ENCODE peak calls at places on chromosomes 16 and 17, in eight cellular contexts. One of them, this sample, is unnamed.

GRCh38 chr17:45425125-45425983 is 7.3 kb downstream of the ARHGAP27 start:
- DNase-seq in right lobe of liver: peak
- DNase-seq in endodermal cell: peak
- DNase-seq in GM12878: no peak
- DNase-seq in IMR-90: peak
- DNase-seq in DND-41: no peak
- DNase-seq in left ventricle myocardium inferior: peak
- DNase-seq in CD4-positive, alpha-beta T cell: no peak
- DNase-seq in this sample: no peak

GRCh38 chr17:77691216-77692085 is 267.1 kb upstream of the TNRC6C start:
- DNase-seq in right lobe of liver: peak
- DNase-seq in endodermal cell: peak
- DNase-seq in GM12878: no peak
- DNase-seq in IMR-90: no peak
- DNase-seq in DND-41: no peak
- DNase-seq in left ventricle myocardium inferior: no peak
- DNase-seq in CD4-positive, alpha-beta T cell: no peak
- DNase-seq in this sample: no peak

GRCh38 chr17:1006054-1006453 is 9.1 kb downstream of the TIMM22 start:
- DNase-seq in right lobe of liver: no peak
- DNase-seq in endodermal cell: no peak
- DNase-seq in GM12878: no peak
- DNase-seq in IMR-90: no peak
- DNase-seq in DND-41: no peak
- DNase-seq in left ventricle myocardium inferior: no peak
- DNase-seq in CD4-positive, alpha-beta T cell: no peak
- DNase-seq in this sample: no peak

GRCh38 chr16:14628806-14629611 is 1.1 kb downstream of the PARN start:
- DNase-seq in right lobe of liver: no peak
- DNase-seq in endodermal cell: no peak
- DNase-seq in GM12878: no peak
- DNase-seq in IMR-90: no peak
- DNase-seq in DND-41: peak
- DNase-seq in left ventricle myocardium inferior: no peak
- DNase-seq in CD4-positive, alpha-beta T cell: no peak
- DNase-seq in this sample: no peak

GRCh38 chr16:48950184-48950583 is 331.5 kb downstream of the CBLN1 start:
- DNase-seq in right lobe of liver: no peak
- DNase-seq in endodermal cell: no peak
- DNase-seq in GM12878: no peak
- DNase-seq in IMR-90: peak
- DNase-seq in DND-41: no peak
- DNase-seq in left ventricle myocardium inferior: no peak
- DNase-seq in CD4-positive, alpha-beta T cell: no peak
- DNase-seq in this sample: no peak

GRCh38 chr17:56679148-56679766 is 85.8 kb downstream of the NOG start:
- DNase-seq in right lobe of liver: no peak
- DNase-seq in endodermal cell: peak
- DNase-seq in GM12878: no peak
- DNase-seq in IMR-90: peak
- DNase-seq in DND-41: peak
- DNase-seq in left ventricle myocardium inferior: no peak
- DNase-seq in CD4-positive, alpha-beta T cell: no peak
- DNase-seq in this sample: no peak

GRCh38 chr17:31413081-31413799 is 21.8 kb downstream of the RAB11FIP4 start:
- DNase-seq in right lobe of liver: peak
- DNase-seq in endodermal cell: no peak
- DNase-seq in GM12878: no peak
- DNase-seq in IMR-90: no peak
- DNase-seq in DND-41: no peak
- DNase-seq in left ventricle myocardium inferior: no peak
- DNase-seq in CD4-positive, alpha-beta T cell: no peak
- DNase-seq in this sample: no peak

GRCh38 chr17:30433514-30433913 is 43.7 kb upstream of the GOSR1 start:
- DNase-seq in right lobe of liver: no peak
- DNase-seq in endodermal cell: no peak
- DNase-seq in GM12878: no peak
- DNase-seq in IMR-90: peak
- DNase-seq in DND-41: no peak
- DNase-seq in left ventricle myocardium inferior: no peak
- DNase-seq in CD4-positive, alpha-beta T cell: no peak
- DNase-seq in this sample: no peak

GRCh38 chr17:45263477-45263860 is 1.6 kb upstream of the SPATA32 start:
- DNase-seq in right lobe of liver: no peak
- DNase-seq in endodermal cell: no peak
- DNase-seq in GM12878: no peak
- DNase-seq in IMR-90: no peak
- DNase-seq in DND-41: no peak
- DNase-seq in left ventricle myocardium inferior: no peak
- DNase-seq in CD4-positive, alpha-beta T cell: no peak
- DNase-seq in this sample: no peak

GRCh38 chr17:74768763-74769114 is 7.4 kb downstream of the NAT9 start:
- DNase-seq in right lobe of liver: no peak
- DNase-seq in endodermal cell: no peak
- DNase-seq in GM12878: no peak
- DNase-seq in IMR-90: no peak
- DNase-seq in DND-41: no peak
- DNase-seq in left ventricle myocardium inferior: peak
- DNase-seq in CD4-positive, alpha-beta T cell: no peak
- DNase-seq in this sample: no peak

GRCh38 chr17:74768069-74768762 is 7.9 kb downstream of the NAT9 start:
- DNase-seq in right lobe of liver: peak
- DNase-seq in endodermal cell: no peak
- DNase-seq in GM12878: no peak
- DNase-seq in IMR-90: peak
- DNase-seq in DND-41: no peak
- DNase-seq in left ventricle myocardium inferior: peak
- DNase-seq in CD4-positive, alpha-beta T cell: no peak
- DNase-seq in this sample: no peak

GRCh38 chr17:74769266-74769855 is 6.8 kb downstream of the NAT9 start:
- DNase-seq in right lobe of liver: no peak
- DNase-seq in endodermal cell: no peak
- DNase-seq in GM12878: no peak
- DNase-seq in IMR-90: no peak
- DNase-seq in DND-41: no peak
- DNase-seq in left ventricle myocardium inferior: no peak
- DNase-seq in CD4-positive, alpha-beta T cell: no peak
- DNase-seq in this sample: no peak

GRCh38 chr17:74766413-74766812 is 9.7 kb downstream of the NAT9 start:
- DNase-seq in right lobe of liver: no peak
- DNase-seq in endodermal cell: no peak
- DNase-seq in GM12878: no peak
- DNase-seq in IMR-90: no peak
- DNase-seq in DND-41: no peak
- DNase-seq in left ventricle myocardium inferior: no peak
- DNase-seq in CD4-positive, alpha-beta T cell: no peak
- DNase-seq in this sample: no peak

DNA sequence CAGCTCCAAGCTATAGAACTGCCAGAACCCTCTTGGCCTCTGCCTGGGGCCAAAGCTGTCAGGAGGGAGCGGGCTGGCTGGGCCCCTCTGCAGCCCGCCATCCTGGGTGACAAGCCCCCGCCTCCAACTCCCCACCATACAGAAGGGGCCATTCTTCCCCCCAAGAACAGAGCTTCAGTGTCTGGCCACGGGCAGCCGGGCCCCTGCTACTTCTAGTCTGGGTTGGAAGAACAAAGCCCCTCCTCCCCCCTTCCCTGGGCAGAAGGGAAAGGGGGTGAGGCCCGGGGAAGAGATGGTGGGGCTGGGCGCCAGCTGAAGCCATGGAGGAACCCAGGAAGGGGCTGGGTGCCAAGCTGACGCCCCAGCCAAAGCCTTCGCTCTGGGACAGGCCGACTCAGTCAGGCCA is 9.0 kb downstream of the NAT9 start:
- DNase-seq in right lobe of liver: no peak
- DNase-seq in endodermal cell: no peak
- DNase-seq in GM12878: no peak
- DNase-seq in IMR-90: no peak
- DNase-seq in DND-41: no peak
- DNase-seq in left ventricle myocardium inferior: no peak
- DNase-seq in CD4-positive, alpha-beta T cell: no peak
- DNase-seq in this sample: no peak
- H3K27ac ChIP-seq in right lobe of liver: peak
- H3K27ac ChIP-seq in endodermal cell: no peak
- H3K27ac ChIP-seq in GM12878: no peak
- H3K27ac ChIP-seq in IMR-90: no peak
- H3K27ac ChIP-seq in DND-41: peak
- H3K27ac ChIP-seq in left ventricle myocardium inferior: peak
- H3K27ac ChIP-seq in CD4-positive, alpha-beta T cell: peak
- H3K27ac ChIP-seq in this sample: no peak

GRCh38 chr17:47834756-47835155 is 3.3 kb downstream of the LRRC46 start:
- DNase-seq in right lobe of liver: no peak
- DNase-seq in endodermal cell: no peak
- DNase-seq in GM12878: no peak
- DNase-seq in IMR-90: no peak
- DNase-seq in DND-41: no peak
- DNase-seq in left ventricle myocardium inferior: no peak
- DNase-seq in CD4-positive, alpha-beta T cell: no peak
- DNase-seq in this sample: no peak

GRCh38 chr17:47830396-47830907 is 889 bp downstream of the MRPL10 start:
- DNase-seq in right lobe of liver: no peak
- DNase-seq in endodermal cell: no peak
- DNase-seq in GM12878: no peak
- DNase-seq in IMR-90: no peak
- DNase-seq in DND-41: no peak
- DNase-seq in left ventricle myocardium inferior: no peak
- DNase-seq in CD4-positive, alpha-beta T cell: no peak
- DNase-seq in this sample: no peak

GRCh38 chr17:47831934-47832327 is 461 bp downstream of the LRRC46 start:
- DNase-seq in right lobe of liver: no peak
- DNase-seq in endodermal cell: no peak
- DNase-seq in GM12878: no peak
- DNase-seq in IMR-90: no peak
- DNase-seq in DND-41: no peak
- DNase-seq in left ventricle myocardium inferior: no peak
- DNase-seq in CD4-positive, alpha-beta T cell: no peak
- DNase-seq in this sample: no peak

GRCh38 chr17:47829870-47830269 is 1.5 kb downstream of the MRPL10 start:
- DNase-seq in right lobe of liver: no peak
- DNase-seq in endodermal cell: no peak
- DNase-seq in GM12878: no peak
- DNase-seq in IMR-90: no peak
- DNase-seq in DND-41: no peak
- DNase-seq in left ventricle myocardium inferior: no peak
- DNase-seq in CD4-positive, alpha-beta T cell: no peak
- DNase-seq in this sample: peak

DNA sequence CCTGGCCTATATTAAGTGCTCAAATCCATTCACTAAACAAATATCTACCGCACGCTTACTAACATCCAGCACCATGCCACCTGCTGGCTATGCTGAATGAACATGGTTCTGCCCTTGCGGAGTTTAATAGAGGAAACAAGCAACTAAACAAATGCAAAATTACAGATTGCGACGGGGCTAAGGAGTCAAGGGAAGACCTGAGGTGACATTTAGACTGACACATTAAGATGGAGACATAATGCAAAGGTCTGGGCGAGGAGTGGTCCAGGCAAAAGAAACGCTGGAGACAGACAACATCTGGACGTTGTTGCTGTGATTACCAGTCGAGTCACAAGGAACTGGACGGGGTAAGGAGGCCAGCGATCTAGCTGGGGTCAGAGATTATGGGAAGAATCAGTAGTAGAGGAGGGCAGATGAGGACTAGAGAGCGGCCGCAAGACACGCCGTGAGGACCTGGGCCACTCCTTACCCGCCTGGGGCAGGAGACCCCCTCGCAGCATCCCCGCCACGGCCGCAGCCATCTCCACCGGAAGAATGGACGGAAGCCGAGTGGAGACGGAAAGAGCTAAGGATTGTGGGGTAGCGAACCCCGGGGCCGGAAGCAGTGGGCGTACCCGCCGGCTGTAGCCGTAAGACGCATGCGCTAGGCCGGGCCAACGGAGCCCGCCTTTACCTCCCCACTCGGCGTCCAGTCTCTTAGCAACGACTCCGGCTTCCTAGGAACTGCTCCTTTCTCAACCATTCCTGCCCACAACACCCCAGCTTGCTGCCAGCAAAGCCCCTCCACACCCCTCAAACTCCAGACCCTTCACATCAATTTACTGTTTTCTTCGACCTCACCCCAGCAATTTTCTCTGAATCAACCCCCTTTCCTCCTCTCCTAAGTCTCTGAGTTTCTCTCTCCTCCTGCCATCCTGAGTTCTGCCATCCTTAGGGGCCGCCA is at the start of the genes LRRC46 and MRPL10:
- DNase-seq in right lobe of liver: peak
- DNase-seq in endodermal cell: peak
- DNase-seq in GM12878: peak
- DNase-seq in IMR-90: peak
- DNase-seq in DND-41: peak
- DNase-seq in left ventricle myocardium inferior: peak
- DNase-seq in CD4-positive, alpha-beta T cell: peak
- DNase-seq in this sample: peak
- TF ChIP-seq CTCF in right lobe of liver: no peak
- TF ChIP-seq CTCF in endodermal cell: peak
- TF ChIP-seq CTCF in GM12878: peak
- TF ChIP-seq CTCF in IMR-90: peak
- TF ChIP-seq CTCF in DND-41: peak
- TF ChIP-seq CTCF in left ventricle myocardium inferior: no peak
- TF ChIP-seq CTCF in CD4-positive, alpha-beta T cell: no peak
- TF ChIP-seq CTCF in this sample: peak

GRCh38 chr16:28891964-28892890 is 13.9 kb downstream of the ATP2A1 start:
- DNase-seq in right lobe of liver: no peak
- DNase-seq in endodermal cell: no peak
- DNase-seq in GM12878: no peak
- DNase-seq in IMR-90: no peak
- DNase-seq in DND-41: no peak
- DNase-seq in left ventricle myocardium inferior: no peak
- DNase-seq in CD4-positive, alpha-beta T cell: no peak
- DNase-seq in this sample: no peak
- H3K27ac ChIP-seq in right lobe of liver: no peak
- H3K27ac ChIP-seq in endodermal cell: no peak
- H3K27ac ChIP-seq in GM12878: no peak
- H3K27ac ChIP-seq in IMR-90: no peak
- H3K27ac ChIP-seq in DND-41: no peak
- H3K27ac ChIP-seq in left ventricle myocardium inferior: no peak
- H3K27ac ChIP-seq in CD4-positive, alpha-beta T cell: no peak
- H3K27ac ChIP-seq in this sample: no peak

DNA sequence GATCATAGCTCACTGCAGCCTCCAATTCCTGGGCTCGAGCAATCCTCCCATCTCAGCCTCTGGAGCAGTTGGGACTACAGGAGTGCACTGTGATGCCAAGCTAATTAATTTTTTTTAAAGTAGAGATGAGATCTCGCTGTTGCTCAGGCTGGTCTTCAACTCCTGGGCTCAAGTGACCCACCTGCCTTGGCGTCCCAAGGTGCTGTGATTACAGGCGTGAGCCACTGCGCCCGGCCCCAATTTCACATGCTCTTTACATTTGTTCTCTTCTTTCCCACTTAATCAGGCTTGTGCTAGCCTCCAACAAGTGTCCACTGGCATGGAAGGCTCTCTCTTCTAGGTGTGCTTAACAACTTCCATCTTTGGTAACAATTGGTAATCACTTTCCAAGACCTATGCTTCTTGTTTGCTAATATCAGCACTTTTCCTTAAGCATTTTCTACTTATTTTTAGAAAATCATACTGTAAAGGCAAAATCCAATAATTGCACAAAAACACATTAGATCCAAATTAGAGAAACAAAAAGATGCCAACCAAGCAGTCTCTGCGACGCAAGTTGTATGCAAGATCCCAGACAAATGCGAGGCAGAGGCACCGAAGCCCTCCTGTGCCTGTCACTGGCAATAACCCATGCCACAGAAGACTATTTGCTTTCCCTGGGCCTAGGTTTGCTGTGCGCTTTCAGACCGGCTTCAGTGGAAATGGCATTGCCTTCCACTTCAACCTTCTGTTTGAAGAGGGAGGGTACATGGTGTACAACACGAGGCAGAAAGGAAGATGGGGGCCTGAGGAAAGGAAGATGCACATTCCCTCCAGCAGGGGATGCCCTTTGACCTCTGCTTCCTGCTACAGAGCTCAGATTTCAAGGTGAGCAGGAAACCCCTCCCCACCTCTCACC is 52.6 kb downstream of the NOS2 start:
- DNase-seq in right lobe of liver: no peak
- DNase-seq in endodermal cell: peak
- DNase-seq in GM12878: no peak
- DNase-seq in IMR-90: no peak
- DNase-seq in DND-41: no peak
- DNase-seq in left ventricle myocardium inferior: no peak
- DNase-seq in CD4-positive, alpha-beta T cell: no peak
- DNase-seq in this sample: no peak
- TF ChIP-seq CTCF in right lobe of liver: no peak
- TF ChIP-seq CTCF in endodermal cell: peak
- TF ChIP-seq CTCF in GM12878: peak
- TF ChIP-seq CTCF in IMR-90: peak
- TF ChIP-seq CTCF in DND-41: peak
- TF ChIP-seq CTCF in left ventricle myocardium inferior: no peak
- TF ChIP-seq CTCF in CD4-positive, alpha-beta T cell: no peak
- TF ChIP-seq CTCF in this sample: no peak